ENCODE peak calls at places on chromosomes 4 and X, in four cellular contexts. One of them, this sample, is unnamed.

GRCh38 chrX:574355-574754 is 56.2 kb upstream of the SHOX start:
- DNase-seq in CD8-positive, alpha-beta memory T cell: no peak
- DNase-seq in astrocyte of the hippocampus: no peak
- DNase-seq in HS-5: no peak
- DNase-seq in this sample: no peak

GRCh38 chrX:153521034-153521433 is 3.6 kb downstream of the ATP2B3 start:
- DNase-seq in astrocyte of the hippocampus: peak; percentile 56
- DNase-seq in CD8-positive, alpha-beta memory T cell: no peak
- DNase-seq in HS-5: no peak
- DNase-seq in this sample: no peak

GRCh38 chr4:34279011-34279410 is 1965.3 kb downstream of the ARAP2 start:
- DNase-seq in CD8-positive, alpha-beta memory T cell: no peak
- DNase-seq in astrocyte of the hippocampus: no peak
- DNase-seq in HS-5: no peak
- DNase-seq in this sample: no peak

GRCh38 chr4:7817877-7818675 is 121.6 kb downstream of the AFAP1 start:
- DNase-seq in astrocyte of the hippocampus: peak; percentile 72
- DNase-seq in HS-5: no peak
- DNase-seq in CD8-positive, alpha-beta memory T cell: no peak
- DNase-seq in this sample: no peak

GRCh38 chr4:82517043-82517442 is 44.7 kb downstream of the TMEM150C start:
- DNase-seq in HS-5: no peak
- DNase-seq in astrocyte of the hippocampus: peak; percentile 32
- DNase-seq in CD8-positive, alpha-beta memory T cell: no peak
- DNase-seq in this sample: no peak

GRCh38 chrX:9560219-9560618 is 95.4 kb downstream of the TBL1X start:
- DNase-seq in CD8-positive, alpha-beta memory T cell: no peak
- DNase-seq in astrocyte of the hippocampus: no peak
- DNase-seq in HS-5: no peak
- DNase-seq in this sample: no peak

GRCh38 chr4:39233783-39234182 is 51.5 kb downstream of the WDR19 start:
- DNase-seq in CD8-positive, alpha-beta memory T cell: no peak
- DNase-seq in astrocyte of the hippocampus: no peak
- DNase-seq in HS-5: no peak
- DNase-seq in this sample: no peak

GRCh38 chrX:46381630-46382029 is 163.6 kb downstream of the ZNF674 start:
- DNase-seq in astrocyte of the hippocampus: peak; percentile 27
- DNase-seq in HS-5: no peak
- DNase-seq in CD8-positive, alpha-beta memory T cell: no peak
- DNase-seq in this sample: no peak

GRCh38 chr4:36753048-36753447 is 471.6 kb downstream of the DTHD1 start:
- DNase-seq in astrocyte of the hippocampus: no peak
- DNase-seq in HS-5: no peak
- DNase-seq in CD8-positive, alpha-beta memory T cell: no peak
- DNase-seq in this sample: no peak

GRCh38 chr4:114598191-114599121 is at the start of gene UGT8:
- DNase-seq in astrocyte of the hippocampus: peak; percentile 65
- DNase-seq in CD8-positive, alpha-beta memory T cell: peak; percentile 20
- DNase-seq in HS-5: no peak
- DNase-seq in this sample: no peak

GRCh38 chrX:68703369-68703768 is 55.9 kb downstream of the STARD8 start:
- DNase-seq in HS-5: no peak
- DNase-seq in astrocyte of the hippocampus: no peak
- DNase-seq in CD8-positive, alpha-beta memory T cell: no peak
- DNase-seq in this sample: no peak

GRCh38 chr4:24544208-24544607 is 40.1 kb downstream of the DHX15 start:
- DNase-seq in astrocyte of the hippocampus: no peak
- DNase-seq in CD8-positive, alpha-beta memory T cell: no peak
- DNase-seq in HS-5: no peak
- DNase-seq in this sample: no peak

GRCh38 chr4:61795998-61796397 is 595.9 kb downstream of the ADGRL3 start:
- DNase-seq in HS-5: no peak
- DNase-seq in astrocyte of the hippocampus: no peak
- DNase-seq in CD8-positive, alpha-beta memory T cell: no peak
- DNase-seq in this sample: no peak

GRCh38 chrX:55924574-55924973 is 207.0 kb downstream of the RRAGB start:
- DNase-seq in HS-5: no peak
- DNase-seq in astrocyte of the hippocampus: no peak
- DNase-seq in CD8-positive, alpha-beta memory T cell: no peak
- DNase-seq in this sample: no peak

GRCh38 chr4:118957683-118958082 is 69.0 kb downstream of the SYNPO2 start:
- DNase-seq in HS-5: no peak
- DNase-seq in CD8-positive, alpha-beta memory T cell: no peak
- DNase-seq in astrocyte of the hippocampus: peak; percentile 31
- DNase-seq in this sample: no peak

GRCh38 chr4:118711047-118711446 is 25.9 kb downstream of the METTL14 start:
- DNase-seq in CD8-positive, alpha-beta memory T cell: no peak
- DNase-seq in HS-5: no peak
- DNase-seq in astrocyte of the hippocampus: no peak
- DNase-seq in this sample: no peak

GRCh38 chr4:80362578-80363181 is 27.1 kb downstream of the CFAP299 start:
- DNase-seq in CD8-positive, alpha-beta memory T cell: peak; percentile 9
- DNase-seq in astrocyte of the hippocampus: peak; percentile 64
- DNase-seq in HS-5: no peak
- DNase-seq in this sample: peak; percentile 31

GRCh38 chr4:25861422-25861926 is 1.3 kb downstream of the SEL1L3 start:
- DNase-seq in CD8-positive, alpha-beta memory T cell: peak; percentile 10
- DNase-seq in HS-5: peak; percentile 13
- DNase-seq in astrocyte of the hippocampus: no peak
- DNase-seq in this sample: no peak

GRCh38 chr4:176794151-176794550 is 1.4 kb upstream of the VEGFC start:
- DNase-seq in CD8-positive, alpha-beta memory T cell: no peak
- DNase-seq in astrocyte of the hippocampus: peak; percentile 72
- DNase-seq in HS-5: peak; percentile 92
- DNase-seq in this sample: no peak

GRCh38 chr4:175238827-175239517 is 320.8 kb downstream of the ADAM29 start:
- DNase-seq in HS-5: no peak
- DNase-seq in CD8-positive, alpha-beta memory T cell: no peak
- DNase-seq in astrocyte of the hippocampus: no peak
- DNase-seq in this sample: no peak

GRCh38 chr4:75723117-75723801 is 1.1 kb upstream of the USO1 start:
- DNase-seq in CD8-positive, alpha-beta memory T cell: no peak
- DNase-seq in astrocyte of the hippocampus: no peak
- DNase-seq in HS-5: no peak
- DNase-seq in this sample: no peak

GRCh38 chrX:66863721-66864120 is 224.8 kb upstream of the EDA2R start:
- DNase-seq in HS-5: no peak
- DNase-seq in astrocyte of the hippocampus: no peak
- DNase-seq in CD8-positive, alpha-beta memory T cell: no peak
- DNase-seq in this sample: no peak

GRCh38 chrX:10137516-10137915 is 19.3 kb upstream of the CLCN4 start:
- DNase-seq in HS-5: no peak
- DNase-seq in astrocyte of the hippocampus: no peak
- DNase-seq in CD8-positive, alpha-beta memory T cell: no peak
- DNase-seq in this sample: no peak

GRCh38 chr4:185950891-185951290 is 118.1 kb upstream of the TLR3 start:
- DNase-seq in astrocyte of the hippocampus: peak; percentile 18
- DNase-seq in HS-5: peak; percentile 15
- DNase-seq in CD8-positive, alpha-beta memory T cell: no peak
- DNase-seq in this sample: no peak

GRCh38 chr4:163048447-163048846 is 118.2 kb downstream of the NAF1 start:
- DNase-seq in HS-5: no peak
- DNase-seq in astrocyte of the hippocampus: peak; percentile 26
- DNase-seq in CD8-positive, alpha-beta memory T cell: no peak
- DNase-seq in this sample: no peak

GRCh38 chrX:37796805-37797204 is 16.9 kb downstream of the CYBB start:
- DNase-seq in astrocyte of the hippocampus: no peak
- DNase-seq in HS-5: no peak
- DNase-seq in CD8-positive, alpha-beta memory T cell: no peak
- DNase-seq in this sample: no peak

GRCh38 chrX:108313662-108314061 is 124.6 kb downstream of the COL4A6 start:
- DNase-seq in HS-5: no peak
- DNase-seq in CD8-positive, alpha-beta memory T cell: no peak
- DNase-seq in astrocyte of the hippocampus: no peak
- DNase-seq in this sample: no peak

GRCh38 chr4:56821394-56822263 is at the start of gene SPINK2:
- DNase-seq in HS-5: no peak
- DNase-seq in CD8-positive, alpha-beta memory T cell: peak; percentile 63
- DNase-seq in astrocyte of the hippocampus: peak; percentile 39
- DNase-seq in this sample: peak; percentile 67

GRCh38 chr4:76772498-76773106 is 125.3 kb downstream of the SOWAHB start:
- DNase-seq in CD8-positive, alpha-beta memory T cell: no peak
- DNase-seq in astrocyte of the hippocampus: peak; percentile 69
- DNase-seq in HS-5: no peak
- DNase-seq in this sample: no peak

GRCh38 chr4:168577624-168578023 is 80.8 kb downstream of the PALLD start:
- DNase-seq in HS-5: no peak
- DNase-seq in CD8-positive, alpha-beta memory T cell: no peak
- DNase-seq in astrocyte of the hippocampus: no peak
- DNase-seq in this sample: no peak

GRCh38 chr4:16224669-16225068 is 1.6 kb downstream of the TAPT1 start:
- DNase-seq in CD8-positive, alpha-beta memory T cell: no peak
- DNase-seq in HS-5: no peak
- DNase-seq in astrocyte of the hippocampus: no peak
- DNase-seq in this sample: peak; percentile 23

GRCh38 chr4:120198411-120198810 is 131.8 kb upstream of the MAD2L1 start:
- DNase-seq in HS-5: no peak
- DNase-seq in CD8-positive, alpha-beta memory T cell: no peak
- DNase-seq in astrocyte of the hippocampus: peak; percentile 67
- DNase-seq in this sample: no peak

GRCh38 chrX:17579021-17579420 is 158.3 kb upstream of the SCML1 start:
- DNase-seq in CD8-positive, alpha-beta memory T cell: no peak
- DNase-seq in HS-5: no peak
- DNase-seq in astrocyte of the hippocampus: no peak
- DNase-seq in this sample: no peak

GRCh38 chr4:152803541-152803940 is 23.8 kb downstream of the ARFIP1 start:
- DNase-seq in astrocyte of the hippocampus: no peak
- DNase-seq in CD8-positive, alpha-beta memory T cell: no peak
- DNase-seq in HS-5: no peak
- DNase-seq in this sample: no peak

GRCh38 chr4:21652508-21653108 is 296.0 kb downstream of the KCNIP4 start:
- DNase-seq in astrocyte of the hippocampus: no peak
- DNase-seq in HS-5: no peak
- DNase-seq in CD8-positive, alpha-beta memory T cell: no peak
- DNase-seq in this sample: no peak

GRCh38 chr4:68466751-68467150 is 19.5 kb downstream of the TMPRSS11E start:
- DNase-seq in CD8-positive, alpha-beta memory T cell: no peak
- DNase-seq in HS-5: no peak
- DNase-seq in astrocyte of the hippocampus: peak; percentile 12
- DNase-seq in this sample: no peak